ENCODE peak calls at places on chromosomes 16 and 17, in nine cellular contexts. N is A673; Y is body of pancreas; Z is AG04450; M is cardiac muscle cell; X is CD4-positive, alpha-beta T cell; T is H9; U is CD8-positive, alpha-beta T cell; C is WERI-Rb-1. E is an unnamed sample.

GRCh38 chr17:21279582-21279981 is 4.9 kb upstream of the MAP2K3 start:
- DNase-seq in T (no peak), M (no peak), C (no peak), U (no peak), X (no peak), Y (no peak), N (no peak), Z (no peak), E (no peak)

GRCh38 chr16:29729116-29729521 is 16.7 kb downstream of the C16orf54 start:
- DNase-seq in T (no peak), Y (no peak), U (no peak), M (peak; percentile 65), X (no peak), Z (peak; percentile 4), C (peak; percentile 71), N (peak; percentile 75), E (no peak)

GRCh38 chr16:31265329-31266245 is 5.8 kb downstream of the ITGAM start:
- DNase-seq in X (peak; percentile 26), N (peak; percentile 15), T (peak; percentile 60), M (no peak), Y (peak; percentile 45), C (no peak), U (peak; percentile 70), Z (no peak), E (no peak)

GRCh38 chr16:49519741-49520140 is 146.1 kb downstream of the C16orf78 start:
- DNase-seq in Z (no peak), X (no peak), N (no peak), T (no peak), U (no peak), Y (no peak), C (no peak), M (no peak), E (no peak)

GRCh38 chr16:89471225-89471624 is 19.1 kb downstream of the ANKRD11 start:
- DNase-seq in C (no peak), Y (no peak), Z (peak; percentile 60), T (no peak), M (no peak), X (no peak), U (no peak), N (no peak), E (no peak)

GRCh38 chr16:4868046-4868445 is 20.8 kb downstream of the UBN1 start:
- DNase-seq in M (no peak), Y (no peak), Z (no peak), N (no peak), C (no peak), T (no peak), U (no peak), X (no peak), E (no peak)

GRCh38 chr16:84818989-84819643 is 669 bp upstream of the CRISPLD2 start:
- DNase-seq in N (no peak), M (no peak), U (no peak), T (peak; percentile 56), Z (no peak), Y (no peak), C (no peak), X (no peak), E (no peak)

GRCh38 chr17:35295686-35296085 is 52.8 kb downstream of the SLFN5 start:
- DNase-seq in M (no peak), U (no peak), Y (no peak), Z (no peak), C (no peak), T (no peak), X (no peak), N (peak; percentile 92), E (no peak)

GRCh38 chr16:8253718-8254117 is 336.6 kb downstream of the TMEM114 start:
- DNase-seq in C (no peak), T (no peak), Z (no peak), M (no peak), U (no peak), N (no peak), X (no peak), Y (no peak), E (no peak)

GRCh38 chr17:50210249-50211225 is 9.1 kb upstream of the COL1A1 start:
- DNase-seq in M (peak; percentile 63), U (peak; percentile 4), N (peak; percentile 80), C (peak; percentile 42), Z (peak; percentile 98), X (no peak), Y (no peak), T (peak; percentile 94), E (no peak)

GRCh38 chr16:68528686-68529379 is 10.3 kb upstream of the ZFP90 start:
- DNase-seq in M (peak; percentile 90), Y (peak; percentile 91), T (peak; percentile 93), X (peak; percentile 87), N (peak; percentile 88), Z (peak; percentile 44), U (peak; percentile 88), C (peak; percentile 87), E (peak; percentile 88)

GRCh38 chr16:23182675-23183485 is at the start of gene SCNN1G:
- DNase-seq in Y (peak; percentile 24), Z (no peak), X (no peak), T (peak; percentile 42), N (peak; percentile 36), C (peak; percentile 27), M (peak; percentile 39), U (no peak), E (peak; percentile 67)

GRCh38 chr17:17151055-17151454 is 55.1 kb downstream of the PLD6 start:
- DNase-seq in Y (no peak), M (no peak), U (no peak), X (no peak), T (no peak), Z (peak; percentile 29), C (no peak), N (peak; percentile 26), E (no peak)

GRCh38 chr17:64332502-64332901 is 58.2 kb downstream of the PECAM1 start:
- DNase-seq in Z (no peak), T (no peak), Y (no peak), C (no peak), U (no peak), N (no peak), X (no peak), M (no peak), E (no peak)

GRCh38 chr16:57801098-57801855 is 1.0 kb downstream of the KIFC3 start:
- DNase-seq in M (no peak), X (no peak), U (no peak), C (no peak), Z (peak; percentile 42), T (no peak), Y (no peak), N (no peak), E (no peak)

GRCh38 chr17:21213491-21214014 is 408 bp downstream of the TMEM11 start:
- DNase-seq in U (no peak), X (peak; percentile 16), Y (peak; percentile 43), Z (no peak), M (peak; percentile 69), C (no peak), T (no peak), N (peak; percentile 27), E (peak; percentile 53)

GRCh38 chr17:36092228-36092627 is 2.3 kb upstream of the CCL3 start:
- DNase-seq in Z (no peak), T (peak; percentile 14), N (no peak), C (no peak), M (no peak), U (no peak), X (no peak), Y (no peak), E (no peak)

GRCh38 chr17:32827227-32827626 is 49.7 kb downstream of the MYO1D start:
- DNase-seq in N (no peak), Y (no peak), T (no peak), C (no peak), U (no peak), X (no peak), M (no peak), Z (no peak), E (no peak)

DNA sequence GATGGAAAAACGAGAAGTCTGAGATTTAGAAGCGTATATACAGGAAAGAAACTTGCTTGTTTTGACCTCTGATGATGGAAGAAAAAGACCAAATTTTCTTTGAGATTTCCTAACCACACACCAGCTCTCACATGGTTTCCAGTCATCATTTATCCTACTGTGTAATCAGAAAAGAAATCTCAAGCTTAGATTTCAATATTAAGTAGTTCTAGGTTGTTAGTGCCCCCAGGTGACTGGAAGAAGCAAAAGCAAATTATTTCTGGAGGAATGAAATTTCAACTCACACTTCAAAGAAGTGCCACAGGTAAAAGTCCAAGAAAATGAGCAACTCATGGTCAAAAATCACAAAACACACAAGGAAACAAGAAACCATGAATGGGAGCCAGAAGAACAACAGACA is 51.8 kb upstream of the KDM6B start:
- DNase-seq in Z (peak; percentile 11), Y (no peak), N (no peak), C (no peak), M (no peak), T (no peak), U (no peak), X (no peak), E (no peak)
- TF ChIP-seq CTCF in Z (peak; percentile 56), Y (no peak), N (peak; percentile 40), C (no peak), M (peak; percentile 35), T (no peak), U (no peak), X (no peak), E (no peak)

GRCh38 chr17:47676510-47676909 is 17.5 kb upstream of the TBKBP1 start:
- DNase-seq in C (no peak), Z (no peak), U (no peak), X (no peak), Y (no peak), T (no peak), M (no peak), N (no peak), E (no peak)

GRCh38 chr17:47674503-47674902 is 19.5 kb upstream of the TBKBP1 start:
- DNase-seq in Z (no peak), U (no peak), T (no peak), X (no peak), Y (no peak), M (no peak), N (no peak), C (no peak), E (no peak)

GRCh38 chr17:47676199-47676472 is 17.8 kb upstream of the TBKBP1 start:
- DNase-seq in M (no peak), U (no peak), X (no peak), Z (no peak), T (no peak), C (no peak), Y (no peak), N (no peak), E (no peak)

GRCh38 chr17:47675380-47676198 is 18.4 kb upstream of the TBKBP1 start:
- DNase-seq in Y (no peak), X (no peak), U (no peak), T (no peak), M (peak; percentile 63), Z (no peak), N (no peak), C (no peak), E (no peak)

GRCh38 chr17:47678196-47678595 is 15.8 kb upstream of the TBKBP1 start:
- DNase-seq in N (no peak), T (no peak), M (no peak), C (peak; percentile 73), Z (no peak), U (no peak), Y (no peak), X (no peak), E (no peak)
- H3K27ac ChIP-seq in N (no peak overlapping the region), T (no peak overlapping the region), M (peak overlapping the region; percentile 90), C (peak overlapping the region; percentile 42), Z (no peak overlapping the region), U (no peak overlapping the region), Y (no peak overlapping the region), X (no peak overlapping the region), E (no peak overlapping the region)

GRCh38 chr17:43790311-43790940 is 10.2 kb downstream of the CFAP97D1 start:
- DNase-seq in Y (no peak), T (peak; percentile 65), C (no peak), U (no peak), Z (no peak), M (no peak), X (no peak), N (no peak), E (no peak)
- TF ChIP-seq CTCF in Y (no peak), T (peak; percentile 56), C (peak; percentile 66), U (no peak), Z (peak; percentile 27), M (peak; percentile 36), X (no peak), N (peak; percentile 37), E (no peak)

GRCh38 chr17:12730421-12730820 is 58.9 kb upstream of the ARHGAP44 start:
- DNase-seq in C (no peak), Z (no peak), X (no peak), N (no peak), T (no peak), U (no peak), M (no peak), Y (no peak), E (no peak)
- H3K27ac ChIP-seq in C (no peak overlapping the region), Z (peak overlapping the region; percentile 65), X (no peak overlapping the region), N (no peak overlapping the region), T (no peak overlapping the region), U (no peak overlapping the region), M (peak overlapping the region; percentile 98), Y (peak overlapping the region; percentile 39), E (peak overlapping the region; percentile 92)